ENCODE peak calls at places on chromosome 4, in nine cellular contexts. W is ascending aorta, D is endodermal cell, C is OCI-LY7, N is tibial nerve, A is left lung, M is H9, P is H1, G is suprapubic skin. O is an unnamed sample. For H3K4me1, the result is how much of the 10 kb centered on the place peaks cover.

GRCh38 chr4:140126261-140126660 is 27.7 kb downstream of the MAML3 start:
- DNase-seq in N (no peak), W (no peak), D (no peak), M (no peak), A (no peak), G (no peak), C (no peak), P (no peak), O (no peak)

GRCh38 chr4:40845136-40845910 is 95.6 kb downstream of the NSUN7 start:
- DNase-seq in D (no peak), N (no peak), C (no peak), P (no peak), A (no peak), G (no peak), M (no peak), W (no peak), O (no peak)

GRCh38 chr4:5712517-5712916 is 1.5 kb downstream of the EVC start:
- DNase-seq in C (no peak), N (no peak), D (peak), A (no peak), G (no peak), M (no peak), W (no peak), P (no peak), O (peak)

GRCh38 chr4:107037188-107037587 is 1.1 kb upstream of the DKK2 start:
- DNase-seq in P (peak), G (peak), M (peak), D (peak), W (no peak), A (peak), N (peak), C (no peak), O (no peak)

GRCh38 chr4:51843309-51844156 is 580 bp downstream of the DCUN1D4 start:
- DNase-seq in D (peak), M (no peak), C (no peak), N (peak), G (peak), A (peak), W (peak), P (no peak), O (peak)

GRCh38 chr4:125735107-125735506 is 420.4 kb downstream of the FAT4 start:
- DNase-seq in P (no peak), M (peak), D (peak), A (peak), N (no peak), W (no peak), G (no peak), C (no peak), O (no peak)

GRCh38 chr4:157280673-157281072 is 60.1 kb downstream of the GRIA2 start:
- DNase-seq in D (no peak), P (no peak), A (no peak), M (no peak), C (no peak), N (no peak), G (no peak), W (no peak), O (no peak)

GRCh38 chr4:185625503-185625902 is 90.2 kb upstream of the PDLIM3 start:
- DNase-seq in M (no peak), W (no peak), G (no peak), N (no peak), P (no peak), C (no peak), A (no peak), D (no peak), O (no peak)

GRCh38 chr4:122053186-122053585 is 98.9 kb upstream of the BLTP1 start:
- DNase-seq in N (no peak), P (no peak), C (no peak), M (no peak), W (no peak), D (no peak), A (no peak), G (no peak), O (no peak)

GRCh38 chr4:37802068-37802666 is 24.3 kb upstream of the PGM2 start:
- DNase-seq in W (no peak), G (no peak), N (no peak), C (peak), D (peak), A (no peak), P (no peak), M (peak), O (no peak)

GRCh38 chr4:48698029-48698901 is 81.8 kb downstream of the FRYL start:
- DNase-seq in D (peak), A (no peak), W (no peak), M (no peak), G (no peak), C (no peak), N (peak), P (no peak), O (no peak)

GRCh38 chr4:40524642-40525041 is 105.0 kb downstream of the RBM47 start:
- DNase-seq in D (no peak), G (no peak), A (no peak), C (no peak), M (no peak), N (no peak), W (no peak), P (no peak), O (no peak)

GRCh38 chr4:106816501-106816900 is 219.6 kb downstream of the DKK2 start:
- DNase-seq in G (no peak), M (no peak), P (no peak), W (no peak), C (no peak), N (no peak), D (no peak), A (no peak), O (no peak)

GRCh38 chr4:39054497-39054896 is 7.5 kb upstream of the KLHL5 start:
- DNase-seq in W (no peak), M (no peak), P (no peak), A (no peak), D (no peak), G (no peak), C (no peak), N (no peak), O (no peak)

GRCh38 chr4:143287571-143287923 is 49.1 kb upstream of the GAB1 start:
- DNase-seq in M (no peak), W (no peak), C (peak), D (peak), N (no peak), A (no peak), G (no peak), P (no peak), O (no peak)

GRCh38 chr4:149796381-149796780 is 19.3 kb downstream of the IQCM start:
- DNase-seq in D (no peak), G (no peak), W (no peak), A (no peak), N (no peak), M (no peak), C (no peak), P (no peak), O (no peak)

GRCh38 chr4:88130003-88130402 is 28.4 kb downstream of the ABCG2 start:
- DNase-seq in W (no peak), M (no peak), P (no peak), A (no peak), G (no peak), N (no peak), D (no peak), C (no peak), O (no peak)

GRCh38 chr4:125316391-125316780 is 1.6 kb downstream of the FAT4 start:
- DNase-seq in D (peak), A (peak), C (no peak), W (no peak), G (no peak), P (peak), M (peak), N (peak), O (no peak)

GRCh38 chr4:89752932-89753598 is 83.9 kb downstream of the SNCA start:
- DNase-seq in P (no peak), M (no peak), N (no peak), D (no peak), A (no peak), C (no peak), G (no peak), W (no peak), O (no peak)

GRCh38 chr4:76605099-76605563 is 170.1 kb downstream of the SHROOM3 start:
- DNase-seq in N (no peak), D (no peak), C (no peak), A (no peak), M (no peak), P (no peak), W (no peak), G (no peak), O (no peak)

GRCh38 chr4:177612684-177613083 is 170.4 kb upstream of the AGA start:
- DNase-seq in W (no peak), A (no peak), N (no peak), D (no peak), C (no peak), G (no peak), P (no peak), M (no peak), O (no peak)

GRCh38 chr4:184329235-184330007 is 111.7 kb upstream of the ENPP6 start:
- DNase-seq in W (no peak), D (peak), N (no peak), A (no peak), P (no peak), M (no peak), C (no peak), G (peak), O (no peak)

GRCh38 chr4:184335520-184335919 is 117.8 kb upstream of the ENPP6 start:
- DNase-seq in W (no peak), P (no peak), C (no peak), N (no peak), M (no peak), G (no peak), D (no peak), A (no peak), O (no peak)

GRCh38 chr4:184330008-184330400 is 112.3 kb upstream of the ENPP6 start:
- DNase-seq in N (peak), D (no peak), P (no peak), C (no peak), A (peak), G (peak), M (no peak), W (no peak), O (no peak)

GRCh38 chr4:184328022-184328736 is 110.5 kb upstream of the ENPP6 start:
- DNase-seq in G (no peak), A (no peak), W (no peak), M (no peak), N (no peak), P (peak), C (peak), D (peak), O (no peak)

GRCh38 chr4:184331155-184331995 is 113.7 kb upstream of the ENPP6 start:
- DNase-seq in G (no peak), N (peak), M (no peak), W (no peak), P (no peak), A (no peak), D (peak), C (peak), O (no peak)
- H3K4me1 ChIP-seq in G (under half), N (under half), M (under half), W (under half), P (under half), A (half or more), D (under half), C (half or more), O (under half)

DNA sequence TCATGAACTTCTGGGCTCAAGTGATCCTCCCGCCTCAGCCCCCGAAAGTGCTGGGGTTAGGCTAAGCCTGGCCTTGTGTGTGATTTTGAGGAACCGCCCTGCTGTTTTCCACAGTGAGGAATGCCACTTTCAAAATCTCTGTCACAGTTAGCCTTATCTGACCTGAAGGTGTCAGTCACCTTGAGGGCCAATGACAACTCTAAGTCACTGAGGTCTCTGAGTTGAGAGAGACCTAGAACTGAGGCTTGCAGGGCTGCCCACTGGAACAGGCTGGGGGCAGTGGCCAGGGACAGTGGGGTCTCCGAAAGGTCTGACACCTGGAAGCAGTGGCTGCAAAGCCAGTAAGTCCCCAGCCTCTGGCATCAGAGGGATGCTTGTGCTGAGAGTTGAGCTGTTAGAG is 6.1 kb downstream of the TADA2B start:
- DNase-seq in A (no peak), G (no peak), M (no peak), W (no peak), D (no peak), N (no peak), P (no peak), C (no peak), O (no peak)
- H3K4me1 ChIP-seq in A (half or more), G (under half), M (under half), W (under half), D (under half), N (half or more), P (under half), C (under half), O (half or more)

GRCh38 chr4:62193726-62194125 is 993.6 kb downstream of the ADGRL3 start:
- DNase-seq in D (no peak), A (no peak), P (no peak), M (no peak), C (no peak), W (no peak), G (no peak), N (no peak), O (no peak)

GRCh38 chr4:62194342-62194741 is 994.2 kb downstream of the ADGRL3 start:
- DNase-seq in M (no peak), A (no peak), C (no peak), G (no peak), N (no peak), P (no peak), D (no peak), W (no peak), O (no peak)

GRCh38 chr4:62191446-62191845 is 991.3 kb downstream of the ADGRL3 start:
- DNase-seq in G (no peak), W (no peak), C (no peak), N (no peak), M (no peak), D (no peak), A (no peak), P (no peak), O (no peak)

DNA sequence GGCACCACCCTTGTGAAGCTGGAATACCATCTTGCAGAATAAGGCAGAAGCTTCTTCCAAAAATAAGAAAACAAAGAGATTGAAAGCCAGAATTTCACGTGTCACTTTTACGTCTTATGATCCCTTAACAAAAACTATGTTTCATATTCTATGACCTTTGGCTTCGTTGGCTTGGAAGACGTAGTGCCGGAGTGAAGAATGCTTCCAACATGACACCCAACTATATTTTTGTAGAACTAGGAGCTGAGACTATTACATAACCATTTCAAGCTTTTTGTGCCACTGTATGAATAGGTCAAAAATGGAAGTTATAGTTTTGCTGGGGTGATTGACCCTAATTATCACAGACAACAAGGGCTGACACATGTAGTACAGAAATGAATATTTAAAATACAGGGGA is 996.2 kb downstream of the ADGRL3 start:
- DNase-seq in W (no peak), M (no peak), D (no peak), C (no peak), N (no peak), A (no peak), P (no peak), G (no peak), O (no peak)
- H3K4me1 ChIP-seq in W (under half), M (under half), D (under half), C (under half), N (under half), A (under half), P (under half), G (under half), O (under half)

DNA sequence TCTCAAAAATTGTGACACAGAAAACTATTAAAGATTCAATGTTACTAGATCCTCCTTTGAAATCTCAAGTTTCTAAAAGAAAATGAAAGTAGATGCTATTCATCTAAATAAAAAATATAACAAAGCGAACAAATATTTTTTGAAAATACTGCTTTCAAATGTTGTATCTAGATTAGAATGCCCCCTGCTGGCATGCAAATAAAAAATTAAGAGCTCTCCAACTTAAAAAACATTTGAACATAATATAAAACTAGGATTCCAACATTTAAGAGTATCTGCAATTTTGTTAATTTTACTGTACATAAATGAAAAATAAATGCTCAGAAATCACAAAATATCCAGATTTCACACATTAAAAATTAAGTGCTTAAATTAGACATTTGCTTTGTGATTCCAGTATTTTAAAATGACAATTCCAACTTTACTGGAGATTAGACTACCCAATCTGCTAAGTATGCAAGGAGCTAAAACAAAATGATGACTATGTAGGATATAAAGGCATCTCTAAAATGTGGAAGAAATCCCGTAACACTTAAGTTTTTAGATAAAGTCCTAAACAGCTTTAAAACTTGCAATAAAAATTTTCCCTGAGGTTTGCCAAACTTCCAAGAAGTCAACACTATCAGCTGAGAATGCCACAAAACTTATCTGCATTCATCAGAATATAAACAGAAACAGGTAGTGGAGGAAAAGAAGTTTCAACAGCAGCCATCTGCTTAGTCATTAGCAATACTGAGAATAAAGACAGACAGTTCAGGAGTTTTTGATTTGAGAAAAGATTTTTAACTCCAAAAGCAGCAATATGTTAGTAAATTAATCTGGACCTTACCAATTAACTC is 32.6 kb downstream of the DHX15 start:
- DNase-seq in M (no peak), G (no peak), W (no peak), N (no peak), C (no peak), D (no peak), P (no peak), A (no peak), O (peak)
- H3K4me1 ChIP-seq in M (under half), G (under half), W (under half), N (under half), C (under half), D (under half), P (under half), A (under half), O (under half)

DNA sequence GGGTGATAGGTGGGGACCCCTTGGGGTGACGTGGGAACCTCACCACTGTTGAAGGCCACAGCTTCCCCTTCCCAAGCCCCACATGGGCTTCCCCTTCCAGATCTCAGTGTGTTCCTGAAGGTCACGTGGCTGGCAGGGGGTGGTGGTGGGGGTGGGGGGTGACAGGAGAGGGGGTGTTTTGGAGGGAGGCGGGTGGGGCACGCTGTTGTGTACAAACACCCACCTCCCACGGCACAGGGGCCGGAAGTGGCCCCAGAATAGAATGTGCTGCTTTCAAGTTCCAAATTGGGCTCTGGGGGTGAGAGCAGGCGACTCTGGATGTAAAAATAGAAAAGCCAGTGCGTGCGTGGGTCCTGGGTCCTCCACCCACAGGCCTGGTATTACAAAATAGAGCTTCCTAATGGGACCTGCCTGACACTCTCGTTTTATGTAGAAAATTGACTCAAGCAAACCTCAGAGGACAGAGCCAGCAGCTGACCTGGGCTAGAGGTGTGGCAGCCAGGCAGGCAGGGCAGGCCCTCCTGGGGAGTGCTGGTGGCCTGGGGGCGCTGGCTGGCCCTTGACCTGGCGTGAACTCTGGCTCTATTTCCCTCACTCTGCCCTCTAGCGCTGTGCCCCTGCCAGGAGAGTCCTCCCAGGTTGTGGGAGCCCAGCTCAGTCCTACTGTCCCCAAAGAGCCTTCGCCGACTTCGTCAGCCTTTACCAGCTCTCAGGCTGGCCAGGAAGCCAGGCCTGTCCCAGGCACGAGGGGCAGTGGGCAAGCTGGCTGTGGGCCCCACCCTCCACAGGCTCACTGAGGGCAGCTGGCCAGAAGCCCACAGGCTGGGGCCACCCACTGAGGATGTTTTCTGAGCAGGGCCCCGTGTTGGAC is 5.4 kb upstream of the SH3BP2 start:
- DNase-seq in M (peak), C (peak), W (no peak), N (no peak), D (peak), A (peak), P (no peak), G (peak), O (peak)
- H3K4me1 ChIP-seq in M (under half), C (under half), W (under half), N (under half), D (under half), A (half or more), P (under half), G (under half), O (under half)

DNA sequence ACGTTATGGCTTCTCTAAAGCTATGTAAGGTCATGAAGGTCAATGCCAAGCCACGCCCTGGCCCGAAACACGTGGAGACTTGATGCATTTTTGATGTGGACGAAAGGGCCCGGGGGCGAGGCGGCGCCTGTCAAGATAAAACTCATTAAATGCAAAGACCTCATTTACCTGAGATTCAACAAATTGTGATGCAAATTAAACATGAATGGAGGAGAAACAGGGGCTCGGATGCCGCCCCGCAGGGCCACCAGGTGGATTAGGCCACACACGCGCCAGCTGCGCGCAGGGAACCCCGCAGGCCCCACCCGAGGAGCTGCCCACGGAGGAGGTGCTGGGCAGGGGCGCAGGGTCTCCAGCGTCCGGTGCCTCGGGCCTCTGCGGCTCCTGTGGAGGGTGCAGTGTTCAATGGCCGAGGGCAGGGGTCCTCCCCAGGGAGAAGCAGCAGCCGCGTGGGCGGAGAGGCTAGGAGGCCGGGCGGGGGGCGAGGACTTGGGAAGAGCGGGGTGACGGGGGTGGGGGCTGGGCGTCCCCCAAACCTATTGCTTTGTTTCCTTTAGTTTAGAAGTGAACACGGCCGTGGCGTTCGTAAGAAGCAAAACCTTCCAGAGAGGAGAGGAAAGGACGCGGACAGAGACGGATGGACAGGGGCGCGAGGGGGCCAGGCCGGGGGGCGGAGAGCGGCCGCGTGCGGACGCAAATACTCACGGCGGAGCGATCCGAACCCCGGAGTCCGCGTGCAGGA is 40.4 kb downstream of the CPLX1 start:
- DNase-seq in M (peak), C (no peak), N (no peak), W (no peak), P (no peak), D (peak), G (no peak), A (peak), O (no peak)
- H3K4me1 ChIP-seq in M (under half), C (under half), N (under half), W (under half), P (under half), D (under half), G (half or more), A (under half), O (under half)